ENCODE peak calls at places on chromosomes 16 and 17, in six cellular contexts. One of them, this sample, is unnamed.

GRCh38 chr16:82262244-82262643 is 92.2 kb upstream of the MPHOSPH6 start:
- DNase-seq in SK-N-SH: no peak
- DNase-seq in stomach: no peak
- DNase-seq in GM12892: no peak
- DNase-seq in sigmoid colon: no peak
- DNase-seq in prostate gland: no peak
- DNase-seq in this sample: no peak

GRCh38 chr17:60678118-60678444 is 430 bp downstream of the BCAS3 start:
- DNase-seq in stomach: no peak
- DNase-seq in GM12892: peak
- DNase-seq in SK-N-SH: no peak
- DNase-seq in sigmoid colon: no peak
- DNase-seq in prostate gland: no peak
- DNase-seq in this sample: no peak

GRCh38 chr16:74226361-74226979 is 70.1 kb upstream of the PSMD7 start:
- DNase-seq in sigmoid colon: no peak
- DNase-seq in stomach: no peak
- DNase-seq in GM12892: no peak
- DNase-seq in prostate gland: no peak
- DNase-seq in SK-N-SH: peak
- DNase-seq in this sample: peak

GRCh38 chr17:58248955-58249269 is 10.5 kb downstream of the LPO start:
- DNase-seq in SK-N-SH: no peak
- DNase-seq in stomach: no peak
- DNase-seq in GM12892: no peak
- DNase-seq in sigmoid colon: no peak
- DNase-seq in prostate gland: no peak
- DNase-seq in this sample: no peak

GRCh38 chr17:81573794-81574642 is 21.9 kb upstream of the FAAP100 start:
- DNase-seq in GM12892: no peak
- DNase-seq in stomach: no peak
- DNase-seq in sigmoid colon: no peak
- DNase-seq in SK-N-SH: peak
- DNase-seq in prostate gland: no peak
- DNase-seq in this sample: no peak

GRCh38 chr17:74691151-74691550 is 21.6 kb downstream of the CD300LF start:
- DNase-seq in GM12892: no peak
- DNase-seq in SK-N-SH: no peak
- DNase-seq in prostate gland: no peak
- DNase-seq in sigmoid colon: peak
- DNase-seq in stomach: no peak
- DNase-seq in this sample: no peak

GRCh38 chr16:25606069-25606468 is 85.7 kb upstream of the HS3ST4 start:
- DNase-seq in sigmoid colon: no peak
- DNase-seq in GM12892: no peak
- DNase-seq in SK-N-SH: no peak
- DNase-seq in stomach: no peak
- DNase-seq in prostate gland: no peak
- DNase-seq in this sample: no peak

GRCh38 chr16:88387941-88388627 is 5.3 kb downstream of the ZNF469 start:
- DNase-seq in prostate gland: peak
- DNase-seq in SK-N-SH: no peak
- DNase-seq in stomach: peak
- DNase-seq in GM12892: no peak
- DNase-seq in sigmoid colon: no peak
- DNase-seq in this sample: no peak

GRCh38 chr17:57902800-57903759 is 52.1 kb downstream of the CUEDC1 start:
- DNase-seq in stomach: peak
- DNase-seq in SK-N-SH: no peak
- DNase-seq in prostate gland: peak
- DNase-seq in GM12892: peak
- DNase-seq in sigmoid colon: peak
- DNase-seq in this sample: no peak

GRCh38 chr16:85557976-85558589 is 55.0 kb upstream of the GSE1 start:
- DNase-seq in sigmoid colon: no peak
- DNase-seq in prostate gland: peak
- DNase-seq in SK-N-SH: no peak
- DNase-seq in stomach: peak
- DNase-seq in GM12892: no peak
- DNase-seq in this sample: no peak

GRCh38 chr17:82412535-82413520 is 5.3 kb upstream of the HEXD start:
- DNase-seq in SK-N-SH: peak
- DNase-seq in stomach: no peak
- DNase-seq in prostate gland: no peak
- DNase-seq in sigmoid colon: no peak
- DNase-seq in GM12892: no peak
- DNase-seq in this sample: no peak

GRCh38 chr17:79398441-79398840 is 212.4 kb downstream of the RBFOX3 start:
- DNase-seq in GM12892: no peak
- DNase-seq in SK-N-SH: no peak
- DNase-seq in prostate gland: no peak
- DNase-seq in stomach: no peak
- DNase-seq in sigmoid colon: no peak
- DNase-seq in this sample: no peak

GRCh38 chr17:48522990-48523389 is 7.8 kb downstream of the HOXB1 start:
- DNase-seq in stomach: no peak
- DNase-seq in GM12892: no peak
- DNase-seq in sigmoid colon: no peak
- DNase-seq in prostate gland: no peak
- DNase-seq in SK-N-SH: no peak
- DNase-seq in this sample: no peak

GRCh38 chr17:58352843-58353719 is 1.1 kb upstream of the SUPT4H1 start:
- DNase-seq in GM12892: no peak
- DNase-seq in SK-N-SH: peak
- DNase-seq in sigmoid colon: peak
- DNase-seq in stomach: no peak
- DNase-seq in prostate gland: peak
- DNase-seq in this sample: no peak

GRCh38 chr17:13209091-13209490 is 191.3 kb upstream of the ELAC2 start:
- DNase-seq in prostate gland: no peak
- DNase-seq in stomach: no peak
- DNase-seq in GM12892: no peak
- DNase-seq in SK-N-SH: no peak
- DNase-seq in sigmoid colon: no peak
- DNase-seq in this sample: no peak

GRCh38 chr16:50487528-50487927 is 60.7 kb upstream of the NKD1 start:
- DNase-seq in GM12892: no peak
- DNase-seq in stomach: no peak
- DNase-seq in sigmoid colon: no peak
- DNase-seq in prostate gland: no peak
- DNase-seq in SK-N-SH: no peak
- DNase-seq in this sample: no peak

GRCh38 chr17:75877752-75878173 is 618 bp downstream of the TRIM47 start:
- DNase-seq in sigmoid colon: peak
- DNase-seq in stomach: peak
- DNase-seq in GM12892: no peak
- DNase-seq in prostate gland: peak
- DNase-seq in SK-N-SH: peak
- DNase-seq in this sample: no peak

GRCh38 chr17:45224671-45225050 is 3.0 kb downstream of the FMNL1 start:
- DNase-seq in sigmoid colon: no peak
- DNase-seq in GM12892: peak
- DNase-seq in SK-N-SH: no peak
- DNase-seq in prostate gland: no peak
- DNase-seq in stomach: no peak
- DNase-seq in this sample: no peak

GRCh38 chr17:511001-511690 is 158.5 kb upstream of the RPH3AL start:
- DNase-seq in sigmoid colon: peak
- DNase-seq in SK-N-SH: no peak
- DNase-seq in prostate gland: no peak
- DNase-seq in GM12892: no peak
- DNase-seq in stomach: no peak
- DNase-seq in this sample: no peak

GRCh38 chr17:57350266-57350665 is 93.9 kb downstream of the MSI2 start:
- DNase-seq in prostate gland: no peak
- DNase-seq in GM12892: no peak
- DNase-seq in sigmoid colon: no peak
- DNase-seq in SK-N-SH: no peak
- DNase-seq in stomach: no peak
- DNase-seq in this sample: no peak

GRCh38 chr17:27634781-27635180 is 3.8 kb downstream of the LGALS9 start:
- DNase-seq in GM12892: no peak
- DNase-seq in sigmoid colon: no peak
- DNase-seq in SK-N-SH: no peak
- DNase-seq in stomach: no peak
- DNase-seq in prostate gland: no peak
- DNase-seq in this sample: no peak

GRCh38 chr16:20073203-20074088 is at the start of gene GPR139:
- DNase-seq in GM12892: no peak
- DNase-seq in SK-N-SH: peak
- DNase-seq in prostate gland: no peak
- DNase-seq in stomach: no peak
- DNase-seq in sigmoid colon: no peak
- DNase-seq in this sample: no peak

GRCh38 chr16:3748307-3748706 is 31.0 kb upstream of the TRAP1 start:
- DNase-seq in sigmoid colon: peak
- DNase-seq in prostate gland: no peak
- DNase-seq in stomach: no peak
- DNase-seq in SK-N-SH: no peak
- DNase-seq in GM12892: no peak
- DNase-seq in this sample: no peak

GRCh38 chr16:67563708-67564468 is 1.6 kb downstream of the CTCF start:
- DNase-seq in GM12892: no peak
- DNase-seq in stomach: peak
- DNase-seq in SK-N-SH: peak
- DNase-seq in sigmoid colon: peak
- DNase-seq in prostate gland: peak
- DNase-seq in this sample: no peak
- TF ChIP-seq POLR2AphosphoS5 in GM12892: no peak
- TF ChIP-seq POLR2AphosphoS5 in stomach: peak
- TF ChIP-seq POLR2AphosphoS5 in SK-N-SH: no peak
- TF ChIP-seq POLR2AphosphoS5 in sigmoid colon: peak
- TF ChIP-seq POLR2AphosphoS5 in prostate gland: peak
- TF ChIP-seq POLR2AphosphoS5 in this sample: no peak

DNA sequence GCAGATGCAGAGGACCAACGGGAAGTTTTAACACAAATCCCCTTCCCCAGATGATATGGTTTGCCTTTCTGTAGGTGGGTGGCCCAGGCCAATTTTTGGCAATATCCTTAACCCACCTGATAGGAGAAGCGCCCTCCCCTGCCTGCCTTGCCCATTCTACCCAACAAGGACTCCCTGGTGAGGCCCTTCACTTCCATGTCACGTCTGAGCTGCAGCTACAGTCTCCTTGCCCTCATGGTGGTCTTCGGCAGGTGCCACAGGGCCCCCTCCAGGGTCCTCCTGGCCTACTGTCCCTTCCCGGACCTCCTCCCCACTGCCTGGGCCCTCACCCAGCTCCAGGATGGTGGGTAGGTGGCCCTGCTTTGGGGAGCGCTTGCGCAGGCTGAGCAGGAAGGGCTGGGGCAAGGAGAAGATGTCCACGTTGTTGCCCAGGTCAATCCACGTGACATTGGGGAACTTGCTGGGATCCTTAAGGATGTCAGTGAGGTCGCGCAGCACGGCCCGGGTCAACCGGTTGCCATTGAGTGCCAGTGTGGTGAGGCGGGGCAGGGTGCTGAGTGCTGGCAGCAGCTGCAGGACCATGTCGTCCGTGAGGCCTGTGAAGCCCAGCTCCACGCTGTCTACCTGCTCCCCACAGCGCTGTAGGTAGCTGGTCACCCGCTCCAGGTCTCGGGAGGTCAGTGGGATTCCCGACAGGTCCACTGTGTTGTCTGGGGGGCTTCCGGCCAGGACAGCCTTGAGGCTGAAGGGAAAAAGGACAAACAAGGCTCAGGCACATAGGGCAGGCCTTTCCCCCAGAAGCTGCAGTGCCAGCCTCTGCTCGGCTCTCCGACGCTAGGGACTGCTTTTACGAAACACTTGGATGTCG is 28.3 kb downstream of the TRPV2 start:
- DNase-seq in prostate gland: no peak
- DNase-seq in stomach: no peak
- DNase-seq in GM12892: no peak
- DNase-seq in SK-N-SH: no peak
- DNase-seq in sigmoid colon: no peak
- DNase-seq in this sample: no peak
- TF ChIP-seq POLR2AphosphoS5 in prostate gland: no peak
- TF ChIP-seq POLR2AphosphoS5 in stomach: no peak
- TF ChIP-seq POLR2AphosphoS5 in GM12892: peak
- TF ChIP-seq POLR2AphosphoS5 in SK-N-SH: peak
- TF ChIP-seq POLR2AphosphoS5 in sigmoid colon: no peak
- TF ChIP-seq POLR2AphosphoS5 in this sample: peak

GRCh38 chr16:78985736-78986605 is 614.6 kb downstream of the MAF start:
- DNase-seq in GM12892: no peak
- DNase-seq in sigmoid colon: no peak
- DNase-seq in prostate gland: no peak
- DNase-seq in stomach: no peak
- DNase-seq in SK-N-SH: no peak
- DNase-seq in this sample: no peak

GRCh38 chr16:78984324-78984723 is 616.2 kb downstream of the MAF start:
- DNase-seq in prostate gland: no peak
- DNase-seq in GM12892: no peak
- DNase-seq in sigmoid colon: no peak
- DNase-seq in SK-N-SH: no peak
- DNase-seq in stomach: no peak
- DNase-seq in this sample: no peak

GRCh38 chr16:78987676-78988075 is 612.9 kb downstream of the MAF start:
- DNase-seq in GM12892: no peak
- DNase-seq in stomach: no peak
- DNase-seq in SK-N-SH: no peak
- DNase-seq in sigmoid colon: no peak
- DNase-seq in prostate gland: peak
- DNase-seq in this sample: no peak

GRCh38 chr16:78982344-78982743 is 618.2 kb downstream of the MAF start:
- DNase-seq in prostate gland: no peak
- DNase-seq in sigmoid colon: no peak
- DNase-seq in SK-N-SH: no peak
- DNase-seq in stomach: no peak
- DNase-seq in GM12892: no peak
- DNase-seq in this sample: no peak

DNA sequence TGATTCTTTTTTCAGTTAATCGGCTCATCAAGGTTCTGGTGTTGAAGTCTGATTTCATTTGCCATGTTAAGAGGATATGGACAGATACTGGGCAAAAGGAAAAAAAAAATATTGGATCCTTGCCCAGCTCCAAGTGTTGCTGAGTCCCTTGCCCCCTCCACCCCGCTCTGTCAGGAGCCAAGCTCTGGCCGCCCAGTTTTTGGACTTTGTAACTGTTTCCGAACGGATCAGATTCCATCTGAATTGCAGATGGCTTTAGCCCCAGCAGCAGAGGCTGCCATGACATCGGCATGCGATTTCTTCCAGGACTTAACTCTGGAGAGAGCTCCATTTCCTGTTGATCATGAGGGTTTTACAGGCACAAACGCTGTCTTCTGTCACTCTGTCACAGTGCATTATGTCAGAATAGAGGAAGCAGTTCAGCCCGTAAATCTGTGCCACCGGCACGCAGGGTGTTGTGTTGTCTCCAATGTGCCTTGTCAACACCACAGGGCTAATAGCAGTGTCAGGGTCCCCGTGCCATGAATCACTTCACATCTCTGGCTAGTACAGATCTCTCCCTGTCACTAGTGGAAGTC is 615.6 kb downstream of the MAF start:
- DNase-seq in sigmoid colon: no peak
- DNase-seq in GM12892: no peak
- DNase-seq in SK-N-SH: peak
- DNase-seq in stomach: no peak
- DNase-seq in prostate gland: no peak
- DNase-seq in this sample: no peak
- TF ChIP-seq POLR2AphosphoS5 in sigmoid colon: no peak
- TF ChIP-seq POLR2AphosphoS5 in GM12892: no peak
- TF ChIP-seq POLR2AphosphoS5 in SK-N-SH: no peak
- TF ChIP-seq POLR2AphosphoS5 in stomach: no peak
- TF ChIP-seq POLR2AphosphoS5 in prostate gland: no peak
- TF ChIP-seq POLR2AphosphoS5 in this sample: no peak

GRCh38 chr17:30780343-30780742 is 44.1 kb downstream of the CRLF3 start:
- DNase-seq in sigmoid colon: no peak
- DNase-seq in stomach: no peak
- DNase-seq in prostate gland: no peak
- DNase-seq in SK-N-SH: no peak
- DNase-seq in GM12892: no peak
- DNase-seq in this sample: no peak

GRCh38 chr17:30782206-30782605 is 42.3 kb downstream of the CRLF3 start:
- DNase-seq in prostate gland: no peak
- DNase-seq in stomach: no peak
- DNase-seq in GM12892: no peak
- DNase-seq in SK-N-SH: no peak
- DNase-seq in sigmoid colon: no peak
- DNase-seq in this sample: no peak
- TF ChIP-seq POLR2AphosphoS5 in prostate gland: no peak
- TF ChIP-seq POLR2AphosphoS5 in stomach: no peak
- TF ChIP-seq POLR2AphosphoS5 in GM12892: no peak
- TF ChIP-seq POLR2AphosphoS5 in SK-N-SH: no peak
- TF ChIP-seq POLR2AphosphoS5 in sigmoid colon: no peak
- TF ChIP-seq POLR2AphosphoS5 in this sample: peak